ENCODE peak calls at places on chromosome X, in seven cellular contexts. X is esophagus muscularis mucosa, M is ovary, W is A549, I is transverse colon, K is SK-N-SH, Q is upper lobe of left lung. S is an unnamed sample.
A peak's percentile ranks its signal among the peaks of the same experiment; 100 is the strongest.

GRCh38 chrX:101450951-101451350 is 34.3 kb upstream of the ARMCX4 start:
- DNase-seq in X (no peak), M (no peak), W (no peak), I (no peak), K (no peak), Q (no peak), S (no peak)

GRCh38 chrX:150421816-150422215 is 58.7 kb downstream of the MAMLD1 start:
- DNase-seq in X (no peak), M (no peak), W (no peak), I (no peak), K (no peak), Q (no peak), S (no peak)

GRCh38 chrX:109350051-109350450 is 131.8 kb downstream of the GUCY2F start:
- DNase-seq in X (no peak), M (no peak), W (no peak), I (no peak), K (no peak), Q (no peak), S (no peak)

GRCh38 chrX:54785901-54786300 is 12.2 kb downstream of the ITIH6 start:
- DNase-seq in X (no peak), M (no peak), W (peak; percentile 21), I (no peak), K (no peak), Q (no peak), S (no peak)

GRCh38 chrX:70455366-70456202 is 10.9 kb downstream of the DLG3 start:
- DNase-seq in X (no peak), M (no peak), W (no peak), I (peak; percentile 54), K (peak; percentile 38), Q (peak; percentile 52), S (no peak)

GRCh38 chrX:111823068-111823467 is 52.9 kb upstream of the TRPC5OS start:
- DNase-seq in X (no peak), M (no peak), W (peak; percentile 16), I (no peak), K (peak; percentile 40), Q (no peak), S (no peak)

GRCh38 chrX:103396186-103396585 is 19.8 kb downstream of the BEX3 start:
- DNase-seq in X (no peak), M (no peak), W (no peak), I (no peak), K (no peak), Q (no peak), S (no peak)

GRCh38 chrX:5242091-5242790 is 986.4 kb downstream of the NLGN4X start:
- DNase-seq in X (no peak), M (no peak), W (no peak), I (no peak), K (no peak), Q (no peak), S (no peak)

GRCh38 chrX:70979136-70979762 is 48.4 kb upstream of the SLC7A3 start:
- DNase-seq in X (no peak), M (no peak), W (peak; percentile 42), I (no peak), K (peak; percentile 4), Q (no peak), S (no peak)

GRCh38 chrX:41982966-41983365 is 59.6 kb upstream of the CASK start:
- DNase-seq in X (no peak), M (no peak), W (no peak), I (no peak), K (no peak), Q (no peak), S (no peak)

GRCh38 chrX:49838374-49838773 is 9.3 kb downstream of the PAGE4 start:
- DNase-seq in X (no peak), M (no peak), W (peak; percentile 34), I (peak; percentile 13), K (peak; percentile 52), Q (no peak), S (no peak)

GRCh38 chrX:132119821-132120220 is 8.0 kb downstream of the FRMD7 start:
- DNase-seq in X (no peak), M (no peak), W (no peak), I (no peak), K (no peak), Q (no peak), S (no peak)

GRCh38 chrX:34288782-34289181 is 156.7 kb upstream of the FAM47A start:
- DNase-seq in X (no peak), M (no peak), W (no peak), I (no peak), K (no peak), Q (no peak), S (no peak)

GRCh38 chrX:110327336-110327735 is 9.5 kb upstream of the AMMECR1 start:
- DNase-seq in X (no peak), M (no peak), W (no peak), I (no peak), K (no peak), Q (no peak), S (no peak)

GRCh38 chrX:69284491-69284890 is 119.2 kb upstream of the PJA1 start:
- DNase-seq in X (no peak), M (no peak), W (no peak), I (no peak), K (no peak), Q (no peak), S (no peak)

GRCh38 chrX:16708016-16708415 is 4.5 kb downstream of the CTPS2 start:
- DNase-seq in X (no peak), M (no peak), W (no peak), I (no peak), K (no peak), Q (no peak), S (no peak)
- H3K27ac ChIP-seq in X (no peak overlapping the region), M (no peak overlapping the region), W (no peak overlapping the region), I (no peak overlapping the region), K (no peak overlapping the region), Q (no peak overlapping the region), S (no peak overlapping the region)

GRCh38 chrX:135411893-135412292 is 9.9 kb upstream of the SMIM10L2A start:
- DNase-seq in X (no peak), M (no peak), W (peak; percentile 30), I (no peak), K (no peak), Q (no peak), S (no peak)

GRCh38 chrX:135410861-135411627 is 10.7 kb upstream of the SMIM10L2A start:
- DNase-seq in X (no peak), M (no peak), W (no peak), I (no peak), K (no peak), Q (no peak), S (no peak)

GRCh38 chrX:135403374-135403773 is 18.4 kb upstream of the SMIM10L2A start:
- DNase-seq in X (no peak), M (no peak), W (no peak), I (no peak), K (no peak), Q (no peak), S (no peak)

GRCh38 chrX:135408794-135409193 is 12.9 kb upstream of the SMIM10L2A start:
- DNase-seq in X (no peak), M (no peak), W (no peak), I (no peak), K (no peak), Q (no peak), S (no peak)
- TF ChIP-seq EP300 in X (no peak), M (no peak), W (no peak), I (no peak), K (no peak), Q (no peak), S (no peak)

DNA sequence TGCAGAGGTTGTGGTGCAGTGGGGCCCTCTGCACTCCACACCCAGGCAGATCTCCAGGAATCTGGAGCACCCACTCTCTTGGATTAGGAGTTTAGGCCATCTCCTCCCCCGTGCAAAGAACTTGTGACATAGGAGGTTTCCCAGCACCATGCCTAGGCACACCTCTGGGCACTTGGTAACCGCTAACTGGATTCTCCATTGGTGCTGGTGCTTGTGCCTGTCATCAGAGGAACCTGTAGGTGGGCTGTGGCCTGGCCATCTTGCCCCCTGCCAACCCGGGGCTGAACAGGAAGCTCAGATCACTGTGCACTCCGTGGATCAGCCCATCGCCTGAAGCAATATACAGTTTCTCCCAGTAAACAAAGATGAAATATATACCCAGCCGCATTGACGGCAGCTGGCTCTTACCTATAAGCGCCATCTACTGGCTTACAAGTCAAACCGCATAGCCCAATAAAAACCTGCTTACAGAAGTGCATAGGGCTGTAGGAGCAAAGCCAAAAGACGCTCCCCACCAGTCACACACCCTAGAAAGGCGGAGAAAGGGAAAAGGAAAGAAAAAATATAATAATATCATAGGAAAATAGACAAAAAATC is 19.1 kb upstream of the TEX13B start:
- DNase-seq in X (no peak), M (no peak), W (peak; percentile 70), I (no peak), K (peak; percentile 19), Q (no peak), S (no peak)
- TF ChIP-seq CTCF in X (no peak), M (no peak), W (peak; percentile 46), I (peak; percentile 11), K (peak; percentile 65), Q (peak; percentile 18), S (no peak)

GRCh38 chrX:2693123-2693438 is 2.0 kb downstream of the CD99 start:
- DNase-seq in X (no peak), M (no peak), W (no peak), I (no peak), K (no peak), Q (no peak), S (no peak)
- H3K27ac ChIP-seq in X (peak overlapping the region; percentile 85), M (no peak overlapping the region), W (peak overlapping the region; percentile 94), I (peak overlapping the region; percentile 95), K (no peak overlapping the region), Q (peak overlapping the region; percentile 92), S (peak overlapping the region; percentile 95)